ENCODE peak calls at places on chromosomes 5 and 9, in six cellular contexts. V is tibial artery, U is coronary artery, J is upper lobe of right lung, A is GM06990, T is heart right ventricle. B is an unnamed sample.

GRCh38 chr9:127267793-127268507 is 3.4 kb downstream of the GARNL3 start:
- DNase-seq in V (no peak), U (no peak), J (no peak), A (peak; percentile 22), T (no peak), B (no peak)

GRCh38 chr5:3564136-3564535 is 31.5 kb upstream of the IRX1 start:
- DNase-seq in V (no peak), U (no peak), J (no peak), A (no peak), T (no peak), B (no peak)

GRCh38 chr5:33195431-33196128 is 245.2 kb upstream of the TARS1 start:
- DNase-seq in V (no peak), U (no peak), J (no peak), A (no peak), T (no peak), B (no peak)

GRCh38 chr5:150671509-150672236 is 10.6 kb downstream of the MYOZ3 start:
- DNase-seq in V (no peak), U (no peak), J (no peak), A (no peak), T (peak; percentile 25), B (no peak)

GRCh38 chr9:108093773-108094675 is 604.5 kb upstream of the KLF4 start:
- DNase-seq in V (no peak), U (no peak), J (no peak), A (no peak), T (no peak), B (no peak)

GRCh38 chr5:95283022-95283615 is 1.8 kb downstream of the MCTP1 start:
- DNase-seq in V (no peak), U (no peak), J (no peak), A (no peak), T (no peak), B (no peak)

GRCh38 chr5:39178171-39178570 is 41.2 kb downstream of the FYB1 start:
- DNase-seq in V (no peak), U (no peak), J (no peak), A (no peak), T (no peak), B (no peak)

GRCh38 chr5:149397530-149397929 is 18.4 kb upstream of the IL17B start:
- DNase-seq in V (no peak), U (no peak), J (no peak), A (no peak), T (no peak), B (no peak)

GRCh38 chr5:127311349-127311748 is 20.8 kb downstream of the MEGF10 start:
- DNase-seq in V (no peak), U (no peak), J (no peak), A (no peak), T (no peak), B (no peak)

GRCh38 chr5:96637191-96637590 is 25.0 kb upstream of the CAST start:
- DNase-seq in V (no peak), U (no peak), J (no peak), A (no peak), T (no peak), B (no peak)

GRCh38 chr5:157168286-157168685 is 2.2 kb upstream of the GARIN3 start:
- DNase-seq in V (no peak), U (no peak), J (no peak), A (no peak), T (no peak), B (no peak)

GRCh38 chr5:29990681-29991080 is 1202.8 kb upstream of the CDH6 start:
- DNase-seq in V (no peak), U (no peak), J (no peak), A (no peak), T (no peak), B (no peak)

GRCh38 chr9:17204611-17205165 is 69.8 kb downstream of the CNTLN start:
- DNase-seq in V (no peak), U (no peak), J (no peak), A (no peak), T (no peak), B (no peak)

GRCh38 chr5:34738381-34738780 is 82.3 kb downstream of the RAI14 start:
- DNase-seq in V (no peak), U (no peak), J (no peak), A (no peak), T (no peak), B (no peak)

GRCh38 chr9:35958104-35958825 is at the start of gene OR2S2:
- DNase-seq in V (no peak), U (no peak), J (no peak), A (no peak), T (no peak), B (no peak)

GRCh38 chr9:86901511-86901910 is 45.8 kb downstream of the GAS1 start:
- DNase-seq in V (no peak), U (no peak), J (no peak), A (no peak), T (no peak), B (no peak)

GRCh38 chr9:133713211-133713959 is 24.8 kb downstream of the SARDH start:
- DNase-seq in V (no peak), U (no peak), J (peak; percentile 36), A (no peak), T (no peak), B (peak; percentile 54)

GRCh38 chr5:98905857-98906688 is 22.7 kb downstream of the CHD1 start:
- DNase-seq in V (no peak), U (no peak), J (no peak), A (peak; percentile 31), T (no peak), B (no peak)

GRCh38 chr5:148924817-148925216 is 98.4 kb downstream of the ADRB2 start:
- DNase-seq in V (no peak), U (no peak), J (no peak), A (no peak), T (peak; percentile 30), B (peak; percentile 68)

GRCh38 chr9:38382141-38382540 is 10.4 kb upstream of the ALDH1B1 start:
- DNase-seq in V (no peak), U (no peak), J (no peak), A (no peak), T (no peak), B (peak; percentile 15)

GRCh38 chr5:169243651-169244422 is 57.1 kb downstream of the SLIT3 start:
- DNase-seq in V (no peak), U (no peak), J (no peak), A (no peak), T (no peak), B (no peak)

GRCh38 chr9:102507044-102507687 is 488.0 kb upstream of the CYLC2 start:
- DNase-seq in V (no peak), U (no peak), J (no peak), A (no peak), T (no peak), B (no peak)

GRCh38 chr5:14983666-14984441 is 112.3 kb upstream of the ANKH start:
- DNase-seq in V (no peak), U (no peak), J (no peak), A (no peak), T (no peak), B (no peak)

GRCh38 chr5:7629559-7629958 is 221.4 kb downstream of the CFAP90 start:
- DNase-seq in V (no peak), U (no peak), J (no peak), A (no peak), T (no peak), B (no peak)

GRCh38 chr9:95024097-95024671 is 293.3 kb downstream of the FANCC start:
- DNase-seq in V (no peak), U (no peak), J (no peak), A (no peak), T (peak; percentile 37), B (no peak)

DNA sequence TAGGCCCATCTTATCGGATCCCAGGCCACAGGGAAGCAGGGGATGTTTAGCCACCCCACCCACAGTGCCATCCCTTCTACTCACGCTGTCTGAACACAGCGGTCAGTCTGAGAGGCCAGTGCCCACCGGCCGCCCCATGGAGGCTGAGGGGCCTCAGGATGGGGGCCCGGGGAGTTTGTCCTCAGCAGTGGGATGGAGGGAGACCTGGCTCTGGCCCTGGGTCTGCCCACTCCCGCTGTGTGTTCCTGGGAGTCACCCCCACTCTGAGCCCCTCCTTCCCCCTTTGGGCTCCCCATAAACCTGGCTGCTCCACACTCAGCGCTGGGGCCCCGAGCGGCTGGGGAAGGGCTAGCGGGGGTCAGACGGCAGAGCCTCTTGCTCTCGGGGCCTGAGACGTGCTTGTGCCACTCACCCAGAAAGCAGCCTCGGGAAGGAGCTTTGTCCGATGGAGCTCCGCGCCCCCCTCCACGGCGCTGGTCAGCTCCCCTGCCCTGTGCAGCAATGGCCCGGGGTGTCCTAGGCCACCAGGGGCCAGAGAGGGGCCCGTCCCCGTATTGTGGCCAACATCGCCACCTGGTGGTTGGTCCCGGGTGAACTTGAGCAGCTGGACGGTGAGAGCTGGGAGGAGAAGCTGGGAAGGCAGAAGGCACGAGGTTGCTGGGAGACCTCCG is 10.9 kb upstream of the LAMC3 start:
- DNase-seq in V (peak; percentile 29), U (no peak), J (peak; percentile 76), A (peak; percentile 38), T (peak; percentile 76), B (peak; percentile 38)
- H3K4me3 ChIP-seq in V (no peak overlapping the region), U (no peak overlapping the region), J (no peak overlapping the region), A (no peak overlapping the region), T (no peak overlapping the region), B (no peak overlapping the region)

GRCh38 chr9:137878146-137878941 is 762 bp downstream of the CACNA1B start:
- DNase-seq in V (no peak), U (no peak), J (no peak), A (peak; percentile 36), T (no peak), B (no peak)
- TF ChIP-seq CTCF in V (no peak), U (no peak), J (no peak), A (no peak), T (no peak), B (no peak)

GRCh38 chr9:129203556-129203909 is 25.5 kb upstream of the IER5L start:
- DNase-seq in V (no peak), U (no peak), J (no peak), A (no peak), T (peak; percentile 29), B (peak; percentile 70)
- H3K4me3 ChIP-seq in V (peak overlapping the region; percentile 71), U (peak overlapping the region; percentile 74), J (peak overlapping the region; percentile 79), A (no peak overlapping the region), T (peak overlapping the region; percentile 86), B (peak overlapping the region; percentile 65)

GRCh38 chr5:37834542-37835399 is 5.1 kb downstream of the GDNF start:
- DNase-seq in V (no peak), U (no peak), J (no peak), A (no peak), T (no peak), B (peak; percentile 82)
- TF ChIP-seq CTCF in V (no peak), U (no peak), J (no peak), A (no peak), T (no peak), B (no peak)

GRCh38 chr9:70480405-70480980 is 66.0 kb upstream of the KLF9 start:
- DNase-seq in V (peak; percentile 94), U (peak; percentile 95), J (peak; percentile 89), A (no peak), T (peak; percentile 85), B (peak; percentile 95)
- H3K4me3 ChIP-seq in V (peak overlapping the region; percentile 21), U (peak overlapping the region; percentile 46), J (peak overlapping the region; percentile 32), A (no peak overlapping the region), T (peak overlapping the region; percentile 3), B (no peak overlapping the region)

GRCh38 chr5:110335361-110336046 is 391.0 kb downstream of the TMEM232 start:
- DNase-seq in V (no peak), U (no peak), J (no peak), A (no peak), T (no peak), B (no peak)

GRCh38 chr5:110329955-110330354 is 396.5 kb downstream of the TMEM232 start:
- DNase-seq in V (no peak), U (no peak), J (no peak), A (no peak), T (no peak), B (no peak)

GRCh38 chr5:110338336-110339083 is 388.0 kb downstream of the TMEM232 start:
- DNase-seq in V (no peak), U (no peak), J (no peak), A (no peak), T (no peak), B (no peak)

GRCh38 chr5:110333384-110333783 is 393.1 kb downstream of the TMEM232 start:
- DNase-seq in V (no peak), U (no peak), J (no peak), A (no peak), T (no peak), B (no peak)
- TF ChIP-seq CTCF in V (no peak), U (no peak), J (no peak), A (peak; percentile 37), T (no peak), B (no peak)

B was measured in upper lobe of left lung.